ENCODE peak calls at places on chromosomes 1 and 21, in ten cellular contexts. I is stimulated activated CD4-positive, alpha-beta T cell treated with anti-CD3 and anti-CD28 coated beads, Interleukin-2, amount 100 ng/mL, for 48 hours; W is midbrain; C is body of pancreas; T is T-helper 17 cell; L is memory B cell; X is NCI-H1092; H is omental fat pad; M is T-helper 2 cell; N is activated CD4-positive, alpha-beta T cell treated with anti-CD3 and anti-CD28 coated beads for 4 hours. Z is an unnamed sample.

GRCh38 chr1:207004931-207005830 is 27.4 kb downstream of the C1orf116 start:
- DNase-seq in C (peak), N (peak), M (no peak), L (no peak), X (peak), H (no peak), I (peak), W (no peak), T (no peak), Z (peak)

GRCh38 chr1:93817819-93818569 is 61.0 kb downstream of the DNTTIP2 start:
- DNase-seq in C (no peak), H (no peak), N (peak), M (no peak), L (no peak), T (no peak), I (no peak), W (no peak), X (no peak), Z (no peak)

GRCh38 chr1:233240367-233240766 is 55.2 kb downstream of the PCNX2 start:
- DNase-seq in L (no peak), T (no peak), W (no peak), N (no peak), M (no peak), X (no peak), C (no peak), H (no peak), I (no peak), Z (no peak)

GRCh38 chr1:179298952-179299351 is 5.4 kb downstream of the SOAT1 start:
- DNase-seq in X (no peak), C (no peak), N (peak), M (no peak), T (no peak), H (no peak), L (no peak), W (no peak), I (no peak), Z (no peak)

GRCh38 chr1:110011527-110012041 is 22.8 kb upstream of the STRIP1 start:
- DNase-seq in M (no peak), C (peak), N (peak), L (peak), T (no peak), I (no peak), X (no peak), W (peak), H (no peak), Z (no peak)

GRCh38 chr1:164958995-164959788 is 397.3 kb downstream of the LMX1A start:
- DNase-seq in X (no peak), L (no peak), C (no peak), T (no peak), W (no peak), M (no peak), N (no peak), I (no peak), H (no peak), Z (no peak)

GRCh38 chr1:10759413-10760200 is 36.8 kb downstream of the CASZ1 start:
- DNase-seq in M (no peak), X (no peak), N (no peak), T (no peak), I (no peak), C (no peak), W (no peak), H (no peak), L (no peak), Z (no peak)

GRCh38 chr1:166785987-166786386 is 53.3 kb upstream of the POGK start:
- DNase-seq in H (no peak), C (no peak), L (no peak), W (no peak), T (no peak), I (no peak), X (no peak), N (no peak), M (no peak), Z (no peak)

GRCh38 chr1:235004276-235004675 is 124.4 kb downstream of the TOMM20 start:
- DNase-seq in H (no peak), C (no peak), L (no peak), I (no peak), W (no peak), N (no peak), M (no peak), T (no peak), X (no peak), Z (no peak)

GRCh38 chr21:45860493-45861155 is 120.9 kb upstream of the COL6A1 start:
- DNase-seq in M (no peak), T (no peak), I (no peak), W (no peak), L (no peak), N (no peak), H (no peak), C (no peak), X (no peak), Z (no peak)

GRCh38 chr1:25877155-25877554 is 1.6 kb upstream of the PAQR7 start:
- DNase-seq in X (no peak), L (no peak), H (no peak), I (no peak), W (no peak), T (no peak), C (no peak), M (no peak), N (no peak), Z (no peak)

GRCh38 chr1:85584264-85584781 is 3.8 kb downstream of the CCN1 start:
- DNase-seq in M (no peak), I (no peak), T (no peak), L (no peak), W (no peak), C (no peak), H (no peak), N (no peak), X (no peak), Z (no peak)

GRCh38 chr1:64410217-64410616 is 59.7 kb upstream of the CACHD1 start:
- DNase-seq in H (no peak), C (no peak), M (no peak), N (no peak), W (no peak), X (no peak), L (no peak), T (no peak), I (no peak), Z (no peak)

GRCh38 chr1:38527373-38527966 is 332.1 kb downstream of the RRAGC start:
- DNase-seq in M (no peak), I (peak), T (no peak), W (no peak), N (peak), H (no peak), L (peak), X (no peak), C (no peak), Z (no peak)

GRCh38 chr1:117894078-117894477 is 35.3 kb downstream of the GDAP2 start:
- DNase-seq in T (no peak), C (no peak), W (no peak), I (no peak), N (no peak), M (no peak), H (no peak), X (no peak), L (no peak), Z (no peak)

GRCh38 chr1:156281281-156282142 is 1.1 kb downstream of the SMG5 start:
- DNase-seq in W (no peak), T (no peak), C (no peak), L (no peak), X (no peak), M (no peak), I (peak), H (no peak), N (peak), Z (peak)

GRCh38 chr1:182069028-182069466 is 7.5 kb upstream of the ZNF648 start:
- DNase-seq in C (peak), I (peak), H (no peak), X (peak), T (no peak), L (no peak), M (no peak), W (peak), N (no peak), Z (peak)

GRCh38 chr1:95497566-95497965 is 263.6 kb downstream of the RWDD3 start:
- DNase-seq in X (no peak), H (no peak), C (no peak), W (no peak), T (no peak), M (no peak), N (no peak), L (no peak), I (no peak), Z (no peak)

GRCh38 chr1:63623952-63624351 is 30.7 kb downstream of the PGM1 start:
- DNase-seq in C (no peak), L (no peak), X (no peak), M (no peak), W (no peak), H (no peak), I (no peak), T (no peak), N (no peak), Z (peak)

GRCh38 chr1:203197625-203198024 is 11.1 kb upstream of the CHI3L1 start:
- DNase-seq in X (no peak), T (no peak), I (no peak), M (no peak), L (no peak), C (no peak), W (no peak), H (peak), N (no peak), Z (no peak)

GRCh38 chr1:31214316-31215082 is 25.2 kb downstream of the NKAIN1 start:
- DNase-seq in T (no peak), N (no peak), L (no peak), W (no peak), M (no peak), I (no peak), C (no peak), H (no peak), X (no peak), Z (no peak)

GRCh38 chr1:86987446-86987845 is 73.0 kb downstream of the HS2ST1 start:
- DNase-seq in I (no peak), M (no peak), T (no peak), L (no peak), W (no peak), C (no peak), N (no peak), H (no peak), X (no peak), Z (no peak)

GRCh38 chr1:111497592-111497991 is 5.8 kb downstream of the ADORA3 start:
- DNase-seq in C (no peak), W (no peak), N (no peak), I (no peak), M (no peak), H (no peak), L (no peak), X (no peak), T (no peak), Z (no peak)

GRCh38 chr1:218171302-218171893 is 113.7 kb upstream of the RRP15 start:
- DNase-seq in H (no peak), C (no peak), L (no peak), N (no peak), X (peak), I (no peak), M (no peak), W (peak), T (no peak), Z (peak)

GRCh38 chr1:65527211-65527610 is 106.7 kb downstream of the LEPR start:
- DNase-seq in N (no peak), C (no peak), I (no peak), X (no peak), W (no peak), T (no peak), M (no peak), H (no peak), L (no peak), Z (no peak)

GRCh38 chr1:234475166-234475793 is 3.7 kb downstream of the TARBP1 start:
- DNase-seq in C (no peak), H (no peak), I (no peak), W (no peak), N (no peak), X (no peak), T (no peak), M (no peak), L (no peak), Z (no peak)

GRCh38 chr1:160171978-160172377 is 18.4 kb upstream of the CASQ1 start:
- DNase-seq in C (no peak), M (no peak), H (no peak), I (no peak), L (no peak), W (no peak), N (no peak), X (no peak), T (no peak), Z (no peak)

GRCh38 chr1:28170036-28170596 is 6.4 kb downstream of the PTAFR start:
- DNase-seq in W (no peak), I (no peak), X (no peak), C (no peak), M (no peak), L (no peak), T (no peak), N (no peak), H (no peak), Z (no peak)

GRCh38 chr1:151012684-151013471 is 4.6 kb downstream of the PRUNE1 start:
- DNase-seq in M (no peak), W (no peak), N (no peak), I (no peak), H (no peak), T (no peak), L (no peak), X (no peak), C (no peak), Z (no peak)

GRCh38 chr1:89310976-89311375 is 38.3 kb upstream of the GBP5 start:
- DNase-seq in C (no peak), I (no peak), L (no peak), M (no peak), N (no peak), W (no peak), X (no peak), T (no peak), H (no peak), Z (no peak)

GRCh38 chr1:220767312-220768126 is 19.2 kb upstream of the MTARC1 start:
- DNase-seq in X (no peak), L (no peak), W (no peak), T (no peak), C (no peak), H (no peak), N (no peak), I (no peak), M (no peak), Z (no peak)

Z was measured in NCI-H345.